ENCODE peak calls at places on chromosomes 4 and X, in seven cellular contexts. A is breast epithelium, N is right lobe of liver, U is suprapubic skin, H is MM.1S, O is PC-3, K is testis. Z is an unnamed sample. For H3K4me1, the result is how much of the 10 kb centered on the place peaks cover.

GRCh38 chr4:40437741-40438383 is 102.7 kb downstream of the CHRNA9 start:
- DNase-seq in K (peak), H (no peak), U (no peak), O (no peak), A (no peak), N (peak), Z (no peak)

GRCh38 chrX:133444952-133445831 is 29.9 kb upstream of the GPC4 start:
- DNase-seq in U (no peak), H (peak), A (no peak), K (peak), O (peak), N (no peak), Z (peak)

GRCh38 chrX:22171287-22172060 is 101.2 kb upstream of the CBLL2 start:
- DNase-seq in N (no peak), H (no peak), A (no peak), K (no peak), O (peak), U (no peak), Z (peak)

GRCh38 chr4:52574036-52574435 is 85.1 kb downstream of the USP46 start:
- DNase-seq in K (no peak), O (no peak), N (no peak), H (no peak), U (no peak), A (no peak), Z (no peak)

GRCh38 chr4:5054532-5054931 is 3.3 kb downstream of the STK32B start:
- DNase-seq in O (peak), U (no peak), N (no peak), A (no peak), H (no peak), K (no peak), Z (no peak)

GRCh38 chrX:148871422-148872152 is 371.2 kb downstream of the AFF2 start:
- DNase-seq in O (no peak), U (no peak), H (no peak), A (peak), K (peak), N (no peak), Z (peak)

GRCh38 chrX:72685810-72686465 is 28.2 kb downstream of the PHKA1 start:
- DNase-seq in H (no peak), A (no peak), K (no peak), O (peak), N (no peak), U (no peak), Z (no peak)

GRCh38 chr4:797066-797465 is 28.9 kb downstream of the CPLX1 start:
- DNase-seq in H (no peak), A (no peak), K (no peak), O (no peak), N (peak), U (no peak), Z (no peak)

GRCh38 chrX:20042221-20042620 is 51.4 kb upstream of the BCLAF3 start:
- DNase-seq in K (no peak), A (no peak), N (no peak), H (no peak), U (no peak), O (peak), Z (no peak)

GRCh38 chr4:113683143-113683542 is 78.4 kb downstream of the CAMK2D start:
- DNase-seq in A (no peak), O (no peak), N (no peak), U (no peak), K (no peak), H (peak), Z (no peak)

GRCh38 chr4:103150677-103151076 is 47.5 kb downstream of the CENPE start:
- DNase-seq in N (no peak), O (peak), K (no peak), U (no peak), H (no peak), A (no peak), Z (no peak)

GRCh38 chr4:174352405-174352804 is 68.7 kb downstream of the CEP44 start:
- DNase-seq in A (no peak), K (no peak), N (no peak), H (no peak), U (no peak), O (no peak), Z (no peak)

GRCh38 chrX:50888884-50889283 is 21.7 kb upstream of the BMP15 start:
- DNase-seq in U (no peak), H (no peak), A (no peak), O (no peak), K (no peak), N (no peak), Z (no peak)

GRCh38 chr4:176833416-176833815 is 40.7 kb upstream of the VEGFC start:
- DNase-seq in U (no peak), H (no peak), A (no peak), N (no peak), K (no peak), O (no peak), Z (no peak)

GRCh38 chr4:182749768-182750167 is 167.4 kb downstream of the DCTD start:
- DNase-seq in U (no peak), H (no peak), K (no peak), O (peak), N (no peak), A (no peak), Z (no peak)

GRCh38 chr4:109989618-109990017 is 76.9 kb downstream of the EGF start:
- DNase-seq in H (no peak), N (no peak), A (no peak), U (no peak), K (no peak), O (no peak), Z (no peak)

GRCh38 chr4:109993116-109993515 is 80.4 kb downstream of the EGF start:
- DNase-seq in N (no peak), U (no peak), K (no peak), H (no peak), A (no peak), O (no peak), Z (peak)

GRCh38 chr4:109990307-109991257 is 77.9 kb downstream of the EGF start:
- DNase-seq in O (no peak), H (peak), A (no peak), N (no peak), U (no peak), K (no peak), Z (no peak)

GRCh38 chr4:109985993-109986640 is 73.4 kb downstream of the EGF start:
- DNase-seq in K (no peak), H (no peak), O (no peak), N (no peak), A (no peak), U (no peak), Z (no peak)

GRCh38 chr4:109989044-109989443 is 76.4 kb downstream of the EGF start:
- DNase-seq in H (no peak), U (no peak), K (no peak), N (no peak), A (no peak), O (peak), Z (no peak)
- H3K4me1 ChIP-seq in H (under half), U (under half), K (under half), N (under half), A (under half), O (under half), Z (under half)

GRCh38 chrX:70960728-70961127 is 29.8 kb upstream of the SLC7A3 start:
- DNase-seq in H (peak), A (no peak), N (no peak), K (no peak), U (no peak), O (peak), Z (peak)

DNA sequence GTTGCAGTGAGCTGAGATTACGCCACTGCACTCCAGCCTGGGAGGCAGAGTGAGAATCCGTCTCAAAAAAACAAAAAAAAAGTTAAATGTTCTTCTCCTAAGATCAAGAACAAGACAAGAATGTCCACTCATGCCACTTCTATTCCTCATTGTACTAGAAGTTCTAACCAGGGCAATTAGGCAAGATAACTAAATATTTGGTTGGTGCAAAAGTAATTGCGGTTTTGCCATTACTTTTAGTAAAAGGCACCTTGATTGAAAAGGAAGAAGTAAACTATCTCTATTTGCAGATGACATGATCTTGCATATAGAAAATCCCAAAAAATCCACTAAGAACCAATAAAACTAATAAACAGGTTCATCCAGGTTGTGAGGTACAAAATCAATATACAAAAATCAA is 24.0 kb upstream of the SLC7A3 start:
- DNase-seq in U (no peak), O (no peak), K (no peak), H (no peak), A (no peak), N (no peak), Z (no peak)
- H3K4me1 ChIP-seq in U (under half), O (under half), K (under half), H (under half), A (under half), N (under half), Z (under half)

GRCh38 chr4:184384056-184384809 is 90.1 kb downstream of the IRF2 start:
- DNase-seq in N (no peak), A (peak), K (peak), H (peak), U (no peak), O (peak), Z (peak)
- H3K4me1 ChIP-seq in N (under half), A (under half), K (under half), H (half or more), U (under half), O (under half), Z (under half)

GRCh38 chrX:130828641-130829040 is 74.4 kb downstream of the ENOX2 start:
- DNase-seq in K (no peak), O (no peak), A (no peak), H (no peak), U (no peak), N (no peak), Z (no peak)
- H3K4me1 ChIP-seq in K (under half), O (under half), A (under half), H (under half), U (under half), N (under half), Z (under half)

GRCh38 chr4:142404191-142404611 is 441.9 kb downstream of the INPP4B start:
- DNase-seq in N (no peak), A (no peak), K (no peak), H (no peak), U (no peak), O (peak), Z (peak)
- H3K4me1 ChIP-seq in N (under half), A (under half), K (under half), H (under half), U (under half), O (half or more), Z (under half)

GRCh38 chr4:10107111-10108091 is 9.2 kb downstream of the WDR1 start:
- DNase-seq in U (no peak), O (peak), N (no peak), A (no peak), H (no peak), K (no peak), Z (no peak)
- H3K4me1 ChIP-seq in U (half or more), O (half or more), N (under half), A (under half), H (half or more), K (under half), Z (under half)

DNA sequence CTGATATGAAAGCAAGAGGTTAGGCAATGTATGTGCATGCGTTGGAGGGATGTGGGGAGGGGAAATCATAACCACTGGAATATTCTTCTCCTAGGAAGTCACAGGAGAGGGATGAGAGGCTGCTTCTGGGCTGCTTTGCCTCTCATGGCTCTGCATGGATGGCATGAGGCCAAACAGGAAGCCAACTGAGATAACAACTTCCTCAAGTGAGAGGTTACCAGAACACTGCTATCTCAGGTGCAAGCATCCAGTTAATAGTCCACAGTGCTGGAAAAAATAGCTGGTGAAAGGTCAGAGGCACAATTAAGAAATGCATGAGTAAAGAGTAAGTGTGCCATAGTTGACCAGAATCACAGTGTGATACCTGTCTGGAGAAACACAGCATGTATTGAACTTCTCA is 113.3 kb downstream of the ELOVL6 start:
- DNase-seq in H (peak), K (no peak), N (no peak), U (no peak), A (no peak), O (peak), Z (peak)
- H3K4me1 ChIP-seq in H (under half), K (under half), N (under half), U (under half), A (under half), O (half or more), Z (under half)

DNA sequence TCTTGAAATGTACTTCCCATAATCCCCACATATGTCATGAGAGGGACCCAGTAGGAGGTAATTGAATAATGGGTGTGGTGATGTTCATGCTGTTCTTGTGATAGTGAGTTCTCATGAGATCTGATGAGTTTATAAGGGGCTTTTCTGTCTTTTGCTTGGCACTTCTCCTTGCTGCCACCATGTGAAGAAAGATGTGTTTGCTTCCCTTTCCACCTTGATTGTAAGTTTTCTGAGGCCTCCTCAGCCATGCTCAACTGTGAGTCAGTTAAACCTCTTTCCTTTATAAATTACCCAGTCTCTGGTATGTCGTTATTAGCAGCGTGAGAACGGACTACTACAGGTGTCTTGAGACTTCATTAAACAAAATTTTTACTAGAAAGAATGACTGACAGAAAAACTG is 323.2 kb downstream of the BMPR1B start:
- DNase-seq in O (no peak), K (no peak), H (no peak), U (no peak), A (no peak), N (no peak), Z (no peak)
- H3K4me1 ChIP-seq in O (under half), K (under half), H (under half), U (under half), A (under half), N (under half), Z (under half)

DNA sequence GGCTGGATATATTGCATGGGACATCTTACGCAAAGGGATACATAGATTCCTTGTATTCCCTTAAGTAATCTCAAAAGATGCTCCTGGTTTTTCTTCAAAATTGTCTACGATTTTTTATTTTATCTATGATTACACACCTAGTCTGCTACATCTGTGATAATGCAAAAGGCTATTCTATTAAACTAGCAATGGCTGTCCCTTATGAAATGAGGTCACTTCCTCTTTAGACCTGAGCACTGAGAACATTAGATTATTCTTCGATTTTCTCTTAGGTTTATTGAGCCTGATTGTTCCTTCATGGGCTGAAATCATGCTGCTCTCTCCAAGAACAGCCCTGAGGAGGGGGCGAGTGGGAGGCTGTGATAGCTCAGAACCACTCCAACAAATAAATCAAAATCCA is 126.8 kb upstream of the ENPP6 start:
- DNase-seq in A (no peak), O (no peak), H (no peak), N (no peak), K (no peak), U (no peak), Z (no peak)
- H3K4me1 ChIP-seq in A (under half), O (under half), H (half or more), N (under half), K (under half), U (half or more), Z (under half)

DNA sequence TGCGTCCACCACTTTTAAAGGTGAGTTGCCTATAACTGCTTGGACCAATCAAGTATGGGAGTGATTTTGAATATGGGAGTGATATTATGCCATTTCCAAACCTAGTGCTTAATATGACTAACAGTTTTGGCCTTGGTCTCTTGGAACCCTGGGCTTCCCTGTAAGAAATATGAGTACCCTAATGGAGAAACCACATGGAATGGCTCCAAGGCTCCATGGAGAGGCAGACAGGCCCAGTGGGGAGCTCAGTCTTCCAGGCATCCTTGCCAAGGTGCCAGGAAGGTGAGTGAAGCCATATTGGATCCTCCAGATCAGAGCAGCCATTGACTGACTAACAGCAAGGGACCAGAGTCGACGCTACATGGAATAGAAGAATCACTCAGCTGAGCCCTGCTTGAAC is 53.2 kb downstream of the MAML3 start:
- DNase-seq in O (no peak), K (no peak), H (no peak), A (no peak), N (no peak), U (no peak), Z (no peak)
- H3K4me1 ChIP-seq in O (half or more), K (under half), H (under half), A (under half), N (under half), U (under half), Z (under half)